ENCODE peak calls at places on chromosomes 7 and 10, in ten cellular contexts. One of them, this sample, is unnamed.
A peak's percentile ranks its signal among the peaks of the same experiment; 100 is the strongest.

GRCh38 chr10:37067576-37067975 is 57.8 kb upstream of the ANKRD30A start:
- DNase-seq in AG04449: no peak
- DNase-seq in HCEC 1CT: no peak
- DNase-seq in left ventricle myocardium inferior: no peak
- DNase-seq in cardiac muscle cell: no peak
- DNase-seq in ovary: no peak
- DNase-seq in GM12864: no peak
- DNase-seq in AG08395: no peak
- DNase-seq in stimulated activated CD4-positive, alpha-beta T cell treated with anti-CD3 and anti-CD28 coated beads, Interleukin-2, amount 100 ng/mL, for 48 hours: no peak
- DNase-seq in T-helper 17 cell: no peak
- DNase-seq in this sample: no peak

GRCh38 chr10:60465801-60466200 is 76.1 kb upstream of the ANK3 start:
- DNase-seq in AG04449: no peak
- DNase-seq in HCEC 1CT: peak; percentile 10
- DNase-seq in left ventricle myocardium inferior: no peak
- DNase-seq in cardiac muscle cell: peak; percentile 38
- DNase-seq in ovary: no peak
- DNase-seq in GM12864: no peak
- DNase-seq in AG08395: peak; percentile 19
- DNase-seq in stimulated activated CD4-positive, alpha-beta T cell treated with anti-CD3 and anti-CD28 coated beads, Interleukin-2, amount 100 ng/mL, for 48 hours: no peak
- DNase-seq in T-helper 17 cell: no peak
- DNase-seq in this sample: no peak

GRCh38 chr10:80268266-80268665 is 21.2 kb downstream of the MAT1A start:
- DNase-seq in AG04449: no peak
- DNase-seq in HCEC 1CT: no peak
- DNase-seq in left ventricle myocardium inferior: no peak
- DNase-seq in cardiac muscle cell: no peak
- DNase-seq in ovary: no peak
- DNase-seq in GM12864: no peak
- DNase-seq in AG08395: peak; percentile 21
- DNase-seq in stimulated activated CD4-positive, alpha-beta T cell treated with anti-CD3 and anti-CD28 coated beads, Interleukin-2, amount 100 ng/mL, for 48 hours: no peak
- DNase-seq in T-helper 17 cell: no peak
- DNase-seq in this sample: no peak

GRCh38 chr7:74178632-74179031 is 4.5 kb downstream of the EIF4H start:
- DNase-seq in AG04449: no peak
- DNase-seq in HCEC 1CT: no peak
- DNase-seq in left ventricle myocardium inferior: no peak
- DNase-seq in cardiac muscle cell: peak; percentile 48
- DNase-seq in ovary: no peak
- DNase-seq in GM12864: no peak
- DNase-seq in AG08395: peak; percentile 51
- DNase-seq in stimulated activated CD4-positive, alpha-beta T cell treated with anti-CD3 and anti-CD28 coated beads, Interleukin-2, amount 100 ng/mL, for 48 hours: peak; percentile 20
- DNase-seq in T-helper 17 cell: no peak
- DNase-seq in this sample: no peak

GRCh38 chr7:32921896-32922295 is 30.3 kb upstream of the KBTBD2 start:
- DNase-seq in AG04449: peak; percentile 34
- DNase-seq in HCEC 1CT: peak; percentile 38
- DNase-seq in left ventricle myocardium inferior: no peak
- DNase-seq in cardiac muscle cell: peak; percentile 89
- DNase-seq in ovary: no peak
- DNase-seq in GM12864: no peak
- DNase-seq in AG08395: no peak
- DNase-seq in stimulated activated CD4-positive, alpha-beta T cell treated with anti-CD3 and anti-CD28 coated beads, Interleukin-2, amount 100 ng/mL, for 48 hours: no peak
- DNase-seq in T-helper 17 cell: no peak
- DNase-seq in this sample: no peak

GRCh38 chr7:34155225-34155908 is 250.0 kb downstream of the BMPER start:
- DNase-seq in AG04449: peak; percentile 98
- DNase-seq in HCEC 1CT: peak; percentile 97
- DNase-seq in left ventricle myocardium inferior: no peak
- DNase-seq in cardiac muscle cell: peak; percentile 97
- DNase-seq in ovary: no peak
- DNase-seq in GM12864: no peak
- DNase-seq in AG08395: peak; percentile 92
- DNase-seq in stimulated activated CD4-positive, alpha-beta T cell treated with anti-CD3 and anti-CD28 coated beads, Interleukin-2, amount 100 ng/mL, for 48 hours: no peak
- DNase-seq in T-helper 17 cell: no peak
- DNase-seq in this sample: no peak

GRCh38 chr7:84701524-84702306 is 485.1 kb downstream of the SEMA3D start:
- DNase-seq in AG04449: peak; percentile 84
- DNase-seq in HCEC 1CT: peak; percentile 92
- DNase-seq in left ventricle myocardium inferior: no peak
- DNase-seq in cardiac muscle cell: peak; percentile 94
- DNase-seq in ovary: no peak
- DNase-seq in GM12864: no peak
- DNase-seq in AG08395: peak; percentile 13
- DNase-seq in stimulated activated CD4-positive, alpha-beta T cell treated with anti-CD3 and anti-CD28 coated beads, Interleukin-2, amount 100 ng/mL, for 48 hours: no peak
- DNase-seq in T-helper 17 cell: no peak
- DNase-seq in this sample: no peak

GRCh38 chr7:5526190-5527037 is 102.8 kb upstream of the TNRC18 start:
- DNase-seq in AG04449: no peak
- DNase-seq in HCEC 1CT: peak; percentile 59
- DNase-seq in left ventricle myocardium inferior: peak; percentile 59
- DNase-seq in cardiac muscle cell: peak; percentile 74
- DNase-seq in ovary: peak; percentile 52
- DNase-seq in GM12864: no peak
- DNase-seq in AG08395: no peak
- DNase-seq in stimulated activated CD4-positive, alpha-beta T cell treated with anti-CD3 and anti-CD28 coated beads, Interleukin-2, amount 100 ng/mL, for 48 hours: peak; percentile 43
- DNase-seq in T-helper 17 cell: peak; percentile 13
- DNase-seq in this sample: no peak

GRCh38 chr7:24576171-24577052 is 3.2 kb downstream of the PALS2 start:
- DNase-seq in AG04449: peak; percentile 37
- DNase-seq in HCEC 1CT: peak; percentile 82
- DNase-seq in left ventricle myocardium inferior: no peak
- DNase-seq in cardiac muscle cell: peak; percentile 87
- DNase-seq in ovary: no peak
- DNase-seq in GM12864: no peak
- DNase-seq in AG08395: peak; percentile 64
- DNase-seq in stimulated activated CD4-positive, alpha-beta T cell treated with anti-CD3 and anti-CD28 coated beads, Interleukin-2, amount 100 ng/mL, for 48 hours: no peak
- DNase-seq in T-helper 17 cell: no peak
- DNase-seq in this sample: no peak

GRCh38 chr10:113540845-113541553 is 11.9 kb upstream of the HABP2 start:
- DNase-seq in AG04449: no peak
- DNase-seq in HCEC 1CT: no peak
- DNase-seq in left ventricle myocardium inferior: no peak
- DNase-seq in cardiac muscle cell: no peak
- DNase-seq in ovary: no peak
- DNase-seq in GM12864: no peak
- DNase-seq in AG08395: peak; percentile 68
- DNase-seq in stimulated activated CD4-positive, alpha-beta T cell treated with anti-CD3 and anti-CD28 coated beads, Interleukin-2, amount 100 ng/mL, for 48 hours: no peak
- DNase-seq in T-helper 17 cell: no peak
- DNase-seq in this sample: no peak

GRCh38 chr7:43637114-43637806 is 54.4 kb downstream of the STK17A start:
- DNase-seq in AG04449: no peak
- DNase-seq in HCEC 1CT: peak; percentile 45
- DNase-seq in left ventricle myocardium inferior: no peak
- DNase-seq in cardiac muscle cell: no peak
- DNase-seq in ovary: no peak
- DNase-seq in GM12864: no peak
- DNase-seq in AG08395: no peak
- DNase-seq in stimulated activated CD4-positive, alpha-beta T cell treated with anti-CD3 and anti-CD28 coated beads, Interleukin-2, amount 100 ng/mL, for 48 hours: no peak
- DNase-seq in T-helper 17 cell: no peak
- DNase-seq in this sample: no peak

GRCh38 chr10:113524539-113525490 is 28.0 kb upstream of the HABP2 start:
- DNase-seq in AG04449: no peak
- DNase-seq in HCEC 1CT: no peak
- DNase-seq in left ventricle myocardium inferior: no peak
- DNase-seq in cardiac muscle cell: peak; percentile 23
- DNase-seq in ovary: no peak
- DNase-seq in GM12864: no peak
- DNase-seq in AG08395: peak; percentile 74
- DNase-seq in stimulated activated CD4-positive, alpha-beta T cell treated with anti-CD3 and anti-CD28 coated beads, Interleukin-2, amount 100 ng/mL, for 48 hours: no peak
- DNase-seq in T-helper 17 cell: no peak
- DNase-seq in this sample: no peak

GRCh38 chr7:27219821-27220220 is 19.9 kb upstream of the HOXA13 start:
- DNase-seq in AG04449: no peak
- DNase-seq in HCEC 1CT: no peak
- DNase-seq in left ventricle myocardium inferior: no peak
- DNase-seq in cardiac muscle cell: no peak
- DNase-seq in ovary: no peak
- DNase-seq in GM12864: no peak
- DNase-seq in AG08395: no peak
- DNase-seq in stimulated activated CD4-positive, alpha-beta T cell treated with anti-CD3 and anti-CD28 coated beads, Interleukin-2, amount 100 ng/mL, for 48 hours: no peak
- DNase-seq in T-helper 17 cell: no peak
- DNase-seq in this sample: no peak

GRCh38 chr10:80871083-80871482 is 333.4 kb downstream of the SH2D4B start:
- DNase-seq in AG04449: no peak
- DNase-seq in HCEC 1CT: no peak
- DNase-seq in left ventricle myocardium inferior: no peak
- DNase-seq in cardiac muscle cell: no peak
- DNase-seq in ovary: no peak
- DNase-seq in GM12864: no peak
- DNase-seq in AG08395: no peak
- DNase-seq in stimulated activated CD4-positive, alpha-beta T cell treated with anti-CD3 and anti-CD28 coated beads, Interleukin-2, amount 100 ng/mL, for 48 hours: no peak
- DNase-seq in T-helper 17 cell: no peak
- DNase-seq in this sample: no peak

GRCh38 chr7:127474457-127474856 is 81.9 kb upstream of the ZNF800 start:
- DNase-seq in AG04449: no peak
- DNase-seq in HCEC 1CT: no peak
- DNase-seq in left ventricle myocardium inferior: no peak
- DNase-seq in cardiac muscle cell: peak; percentile 4
- DNase-seq in ovary: no peak
- DNase-seq in GM12864: no peak
- DNase-seq in AG08395: no peak
- DNase-seq in stimulated activated CD4-positive, alpha-beta T cell treated with anti-CD3 and anti-CD28 coated beads, Interleukin-2, amount 100 ng/mL, for 48 hours: no peak
- DNase-seq in T-helper 17 cell: no peak
- DNase-seq in this sample: no peak

GRCh38 chr10:103273026-103273425 is 3.9 kb upstream of the INA start:
- DNase-seq in AG04449: peak; percentile 94
- DNase-seq in HCEC 1CT: peak; percentile 96
- DNase-seq in left ventricle myocardium inferior: no peak
- DNase-seq in cardiac muscle cell: peak; percentile 94
- DNase-seq in ovary: no peak
- DNase-seq in GM12864: no peak
- DNase-seq in AG08395: peak; percentile 98
- DNase-seq in stimulated activated CD4-positive, alpha-beta T cell treated with anti-CD3 and anti-CD28 coated beads, Interleukin-2, amount 100 ng/mL, for 48 hours: no peak
- DNase-seq in T-helper 17 cell: no peak
- DNase-seq in this sample: no peak

GRCh38 chr10:75645704-75646103 is 214.3 kb downstream of the LRMDA start:
- DNase-seq in AG04449: no peak
- DNase-seq in HCEC 1CT: no peak
- DNase-seq in left ventricle myocardium inferior: no peak
- DNase-seq in cardiac muscle cell: no peak
- DNase-seq in ovary: no peak
- DNase-seq in GM12864: no peak
- DNase-seq in AG08395: no peak
- DNase-seq in stimulated activated CD4-positive, alpha-beta T cell treated with anti-CD3 and anti-CD28 coated beads, Interleukin-2, amount 100 ng/mL, for 48 hours: no peak
- DNase-seq in T-helper 17 cell: no peak
- DNase-seq in this sample: no peak

GRCh38 chr10:4053940-4054339 is 268.9 kb upstream of the KLF6 start:
- DNase-seq in AG04449: no peak
- DNase-seq in HCEC 1CT: no peak
- DNase-seq in left ventricle myocardium inferior: no peak
- DNase-seq in cardiac muscle cell: no peak
- DNase-seq in ovary: no peak
- DNase-seq in GM12864: no peak
- DNase-seq in AG08395: no peak
- DNase-seq in stimulated activated CD4-positive, alpha-beta T cell treated with anti-CD3 and anti-CD28 coated beads, Interleukin-2, amount 100 ng/mL, for 48 hours: no peak
- DNase-seq in T-helper 17 cell: no peak
- DNase-seq in this sample: no peak

GRCh38 chr7:83413831-83414230 is 235.1 kb downstream of the SEMA3E start:
- DNase-seq in AG04449: no peak
- DNase-seq in HCEC 1CT: no peak
- DNase-seq in left ventricle myocardium inferior: no peak
- DNase-seq in cardiac muscle cell: peak; percentile 60
- DNase-seq in ovary: no peak
- DNase-seq in GM12864: no peak
- DNase-seq in AG08395: no peak
- DNase-seq in stimulated activated CD4-positive, alpha-beta T cell treated with anti-CD3 and anti-CD28 coated beads, Interleukin-2, amount 100 ng/mL, for 48 hours: no peak
- DNase-seq in T-helper 17 cell: no peak
- DNase-seq in this sample: no peak

GRCh38 chr7:119572132-119572531 is 700.8 kb upstream of the KCND2 start:
- DNase-seq in AG04449: no peak
- DNase-seq in HCEC 1CT: no peak
- DNase-seq in left ventricle myocardium inferior: no peak
- DNase-seq in cardiac muscle cell: no peak
- DNase-seq in ovary: no peak
- DNase-seq in GM12864: no peak
- DNase-seq in AG08395: no peak
- DNase-seq in stimulated activated CD4-positive, alpha-beta T cell treated with anti-CD3 and anti-CD28 coated beads, Interleukin-2, amount 100 ng/mL, for 48 hours: no peak
- DNase-seq in T-helper 17 cell: no peak
- DNase-seq in this sample: no peak

GRCh38 chr7:93051660-93052059 is 66.1 kb downstream of the SAMD9 start:
- DNase-seq in AG04449: no peak
- DNase-seq in HCEC 1CT: no peak
- DNase-seq in left ventricle myocardium inferior: no peak
- DNase-seq in cardiac muscle cell: no peak
- DNase-seq in ovary: no peak
- DNase-seq in GM12864: no peak
- DNase-seq in AG08395: no peak
- DNase-seq in stimulated activated CD4-positive, alpha-beta T cell treated with anti-CD3 and anti-CD28 coated beads, Interleukin-2, amount 100 ng/mL, for 48 hours: no peak
- DNase-seq in T-helper 17 cell: no peak
- DNase-seq in this sample: no peak

GRCh38 chr10:123970207-123970926 is 78.8 kb upstream of the CPXM2 start:
- DNase-seq in AG04449: no peak
- DNase-seq in HCEC 1CT: no peak
- DNase-seq in left ventricle myocardium inferior: no peak
- DNase-seq in cardiac muscle cell: no peak
- DNase-seq in ovary: no peak
- DNase-seq in GM12864: no peak
- DNase-seq in AG08395: no peak
- DNase-seq in stimulated activated CD4-positive, alpha-beta T cell treated with anti-CD3 and anti-CD28 coated beads, Interleukin-2, amount 100 ng/mL, for 48 hours: no peak
- DNase-seq in T-helper 17 cell: no peak
- DNase-seq in this sample: no peak

GRCh38 chr7:3430588-3430987 is 129.5 kb downstream of the SDK1 start:
- DNase-seq in AG04449: no peak
- DNase-seq in HCEC 1CT: no peak
- DNase-seq in left ventricle myocardium inferior: no peak
- DNase-seq in cardiac muscle cell: no peak
- DNase-seq in ovary: no peak
- DNase-seq in GM12864: no peak
- DNase-seq in AG08395: no peak
- DNase-seq in stimulated activated CD4-positive, alpha-beta T cell treated with anti-CD3 and anti-CD28 coated beads, Interleukin-2, amount 100 ng/mL, for 48 hours: no peak
- DNase-seq in T-helper 17 cell: no peak
- DNase-seq in this sample: no peak